ENCODE peak calls at places on chromosomes 1 and 21, in ten cellular contexts. One of them, this sample, is unnamed. For H3K4me1, the result is how much of the 10 kb centered on the place peaks cover.

GRCh38 chr21:45990049-45990711 is 8.6 kb downstream of the COL6A1 start:
- DNase-seq in lung: no peak
- DNase-seq in colonic mucosa: peak
- DNase-seq in endothelial cell of umbilical vein: no peak
- DNase-seq in psoas muscle: peak
- DNase-seq in kidney: peak
- DNase-seq in prostate gland: no peak
- DNase-seq in endodermal cell: peak
- DNase-seq in testis: no peak
- DNase-seq in CD4-positive, CD25-positive, alpha-beta regulatory T cell: no peak
- DNase-seq in this sample: no peak

GRCh38 chr1:117146570-117147340 is 25.2 kb upstream of the TRIM45 start:
- DNase-seq in psoas muscle: no peak
- DNase-seq in endodermal cell: peak
- DNase-seq in testis: no peak
- DNase-seq in prostate gland: no peak
- DNase-seq in endothelial cell of umbilical vein: no peak
- DNase-seq in colonic mucosa: no peak
- DNase-seq in CD4-positive, CD25-positive, alpha-beta regulatory T cell: no peak
- DNase-seq in lung: no peak
- DNase-seq in kidney: no peak
- DNase-seq in this sample: no peak

GRCh38 chr1:76048194-76048593 is 26.4 kb upstream of the ST6GALNAC3 start:
- DNase-seq in endothelial cell of umbilical vein: no peak
- DNase-seq in colonic mucosa: no peak
- DNase-seq in prostate gland: no peak
- DNase-seq in CD4-positive, CD25-positive, alpha-beta regulatory T cell: no peak
- DNase-seq in lung: no peak
- DNase-seq in endodermal cell: no peak
- DNase-seq in kidney: no peak
- DNase-seq in testis: no peak
- DNase-seq in psoas muscle: no peak
- DNase-seq in this sample: no peak

GRCh38 chr1:94039514-94039870 is 81.5 kb downstream of the ABCA4 start:
- DNase-seq in lung: peak
- DNase-seq in colonic mucosa: peak
- DNase-seq in prostate gland: peak
- DNase-seq in endothelial cell of umbilical vein: peak
- DNase-seq in endodermal cell: peak
- DNase-seq in psoas muscle: peak
- DNase-seq in CD4-positive, CD25-positive, alpha-beta regulatory T cell: peak
- DNase-seq in kidney: peak
- DNase-seq in testis: peak
- DNase-seq in this sample: peak

GRCh38 chr1:31181515-31182343 is 58.0 kb downstream of the NKAIN1 start:
- DNase-seq in kidney: peak
- DNase-seq in CD4-positive, CD25-positive, alpha-beta regulatory T cell: peak
- DNase-seq in testis: peak
- DNase-seq in endothelial cell of umbilical vein: peak
- DNase-seq in lung: peak
- DNase-seq in endodermal cell: peak
- DNase-seq in prostate gland: peak
- DNase-seq in colonic mucosa: peak
- DNase-seq in psoas muscle: peak
- DNase-seq in this sample: peak

GRCh38 chr1:203342192-203342940 is 8.6 kb downstream of the FMOD start:
- DNase-seq in kidney: no peak
- DNase-seq in prostate gland: peak
- DNase-seq in lung: peak
- DNase-seq in CD4-positive, CD25-positive, alpha-beta regulatory T cell: peak
- DNase-seq in endothelial cell of umbilical vein: peak
- DNase-seq in colonic mucosa: peak
- DNase-seq in endodermal cell: peak
- DNase-seq in testis: peak
- DNase-seq in psoas muscle: no peak
- DNase-seq in this sample: peak

GRCh38 chr1:108643492-108644333 is 17.2 kb downstream of the HENMT1 start:
- DNase-seq in endodermal cell: peak
- DNase-seq in prostate gland: peak
- DNase-seq in lung: peak
- DNase-seq in colonic mucosa: peak
- DNase-seq in psoas muscle: no peak
- DNase-seq in kidney: no peak
- DNase-seq in testis: peak
- DNase-seq in CD4-positive, CD25-positive, alpha-beta regulatory T cell: peak
- DNase-seq in endothelial cell of umbilical vein: peak
- DNase-seq in this sample: peak

GRCh38 chr1:214739621-214740238 is 136.7 kb downstream of the CENPF start:
- DNase-seq in colonic mucosa: no peak
- DNase-seq in kidney: no peak
- DNase-seq in psoas muscle: no peak
- DNase-seq in endodermal cell: no peak
- DNase-seq in testis: no peak
- DNase-seq in CD4-positive, CD25-positive, alpha-beta regulatory T cell: no peak
- DNase-seq in lung: no peak
- DNase-seq in prostate gland: no peak
- DNase-seq in endothelial cell of umbilical vein: no peak
- DNase-seq in this sample: no peak

GRCh38 chr21:23960769-23961168 is 1646.5 kb downstream of the MRPL39 start:
- DNase-seq in prostate gland: no peak
- DNase-seq in psoas muscle: no peak
- DNase-seq in colonic mucosa: no peak
- DNase-seq in kidney: no peak
- DNase-seq in endothelial cell of umbilical vein: no peak
- DNase-seq in testis: no peak
- DNase-seq in CD4-positive, CD25-positive, alpha-beta regulatory T cell: no peak
- DNase-seq in lung: no peak
- DNase-seq in endodermal cell: no peak
- DNase-seq in this sample: no peak

GRCh38 chr1:169474302-169474701 is 11.4 kb downstream of the SLC19A2 start:
- DNase-seq in endothelial cell of umbilical vein: no peak
- DNase-seq in psoas muscle: no peak
- DNase-seq in endodermal cell: no peak
- DNase-seq in CD4-positive, CD25-positive, alpha-beta regulatory T cell: no peak
- DNase-seq in prostate gland: no peak
- DNase-seq in kidney: no peak
- DNase-seq in lung: no peak
- DNase-seq in testis: no peak
- DNase-seq in colonic mucosa: no peak
- DNase-seq in this sample: no peak

GRCh38 chr1:247378334-247379073 is 37.5 kb upstream of the NLRP3 start:
- DNase-seq in endodermal cell: no peak
- DNase-seq in testis: no peak
- DNase-seq in lung: no peak
- DNase-seq in psoas muscle: no peak
- DNase-seq in kidney: no peak
- DNase-seq in endothelial cell of umbilical vein: no peak
- DNase-seq in CD4-positive, CD25-positive, alpha-beta regulatory T cell: no peak
- DNase-seq in colonic mucosa: no peak
- DNase-seq in prostate gland: no peak
- DNase-seq in this sample: no peak

GRCh38 chr1:56073614-56074356 is 505.6 kb downstream of the PLPP3 start:
- DNase-seq in prostate gland: peak
- DNase-seq in endothelial cell of umbilical vein: peak
- DNase-seq in testis: peak
- DNase-seq in kidney: peak
- DNase-seq in colonic mucosa: peak
- DNase-seq in endodermal cell: no peak
- DNase-seq in psoas muscle: peak
- DNase-seq in CD4-positive, CD25-positive, alpha-beta regulatory T cell: no peak
- DNase-seq in lung: no peak
- DNase-seq in this sample: no peak

GRCh38 chr21:31873696-31874599 is 1.1 kb downstream of the HUNK start:
- DNase-seq in endodermal cell: peak
- DNase-seq in kidney: peak
- DNase-seq in prostate gland: peak
- DNase-seq in psoas muscle: peak
- DNase-seq in lung: peak
- DNase-seq in CD4-positive, CD25-positive, alpha-beta regulatory T cell: peak
- DNase-seq in testis: peak
- DNase-seq in endothelial cell of umbilical vein: no peak
- DNase-seq in colonic mucosa: peak
- DNase-seq in this sample: peak

GRCh38 chr21:31872452-31873274 is at the start of gene HUNK:
- DNase-seq in kidney: peak
- DNase-seq in CD4-positive, CD25-positive, alpha-beta regulatory T cell: peak
- DNase-seq in testis: peak
- DNase-seq in lung: peak
- DNase-seq in colonic mucosa: peak
- DNase-seq in psoas muscle: peak
- DNase-seq in prostate gland: peak
- DNase-seq in endothelial cell of umbilical vein: no peak
- DNase-seq in endodermal cell: peak
- DNase-seq in this sample: peak

GRCh38 chr21:31873275-31873695 is 465 bp downstream of the HUNK start:
- DNase-seq in endodermal cell: peak
- DNase-seq in psoas muscle: peak
- DNase-seq in kidney: peak
- DNase-seq in lung: no peak
- DNase-seq in endothelial cell of umbilical vein: no peak
- DNase-seq in testis: no peak
- DNase-seq in prostate gland: peak
- DNase-seq in CD4-positive, CD25-positive, alpha-beta regulatory T cell: no peak
- DNase-seq in colonic mucosa: peak
- DNase-seq in this sample: no peak

GRCh38 chr21:31875424-31876097 is 2.7 kb downstream of the HUNK start:
- DNase-seq in endothelial cell of umbilical vein: no peak
- DNase-seq in lung: no peak
- DNase-seq in CD4-positive, CD25-positive, alpha-beta regulatory T cell: no peak
- DNase-seq in prostate gland: no peak
- DNase-seq in endodermal cell: no peak
- DNase-seq in colonic mucosa: no peak
- DNase-seq in kidney: no peak
- DNase-seq in testis: no peak
- DNase-seq in psoas muscle: no peak
- DNase-seq in this sample: no peak

GRCh38 chr21:31874817-31875216 is 2.0 kb downstream of the HUNK start:
- DNase-seq in colonic mucosa: peak
- DNase-seq in CD4-positive, CD25-positive, alpha-beta regulatory T cell: no peak
- DNase-seq in lung: no peak
- DNase-seq in prostate gland: no peak
- DNase-seq in kidney: peak
- DNase-seq in endothelial cell of umbilical vein: no peak
- DNase-seq in testis: no peak
- DNase-seq in psoas muscle: no peak
- DNase-seq in endodermal cell: peak
- DNase-seq in this sample: no peak
- H3K4me3 ChIP-seq in colonic mucosa: peak
- H3K4me3 ChIP-seq in CD4-positive, CD25-positive, alpha-beta regulatory T cell: no peak
- H3K4me3 ChIP-seq in lung: no peak
- H3K4me3 ChIP-seq in prostate gland: no peak
- H3K4me3 ChIP-seq in kidney: peak
- H3K4me3 ChIP-seq in endothelial cell of umbilical vein: no peak
- H3K4me3 ChIP-seq in testis: peak
- H3K4me3 ChIP-seq in psoas muscle: no peak
- H3K4me3 ChIP-seq in endodermal cell: no peak
- H3K4me3 ChIP-seq in this sample: peak

DNA sequence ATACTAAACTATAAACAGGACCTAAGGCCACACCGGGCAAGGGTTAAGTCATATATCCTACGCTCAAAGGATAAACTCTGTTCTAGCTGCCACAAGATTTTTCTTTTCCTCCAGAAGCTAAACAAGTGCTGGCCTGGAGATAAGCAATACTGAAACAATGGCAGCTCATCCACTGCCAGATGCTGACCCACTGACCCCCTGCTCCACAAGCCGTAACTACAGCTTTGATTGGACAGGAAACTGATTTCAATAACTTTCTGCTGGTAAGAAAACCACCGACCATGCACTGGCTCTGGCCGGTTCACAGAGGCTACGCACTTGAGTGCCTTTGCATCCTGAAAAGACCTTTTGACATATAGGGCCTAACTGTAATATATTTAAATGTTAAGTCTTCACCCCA is 51.3 kb upstream of the PLA2G2C start:
- DNase-seq in CD4-positive, CD25-positive, alpha-beta regulatory T cell: no peak
- DNase-seq in prostate gland: no peak
- DNase-seq in kidney: no peak
- DNase-seq in lung: no peak
- DNase-seq in psoas muscle: no peak
- DNase-seq in colonic mucosa: no peak
- DNase-seq in testis: no peak
- DNase-seq in endodermal cell: no peak
- DNase-seq in endothelial cell of umbilical vein: no peak
- DNase-seq in this sample: no peak
- H3K4me1 ChIP-seq in CD4-positive, CD25-positive, alpha-beta regulatory T cell: under half
- H3K4me1 ChIP-seq in prostate gland: under half
- H3K4me1 ChIP-seq in kidney: under half
- H3K4me1 ChIP-seq in lung: under half
- H3K4me1 ChIP-seq in psoas muscle: under half
- H3K4me1 ChIP-seq in colonic mucosa: under half
- H3K4me1 ChIP-seq in testis: under half
- H3K4me1 ChIP-seq in endodermal cell: under half
- H3K4me1 ChIP-seq in endothelial cell of umbilical vein: under half
- H3K4me1 ChIP-seq in this sample: under half

GRCh38 chr1:6245869-6246496 is 2.0 kb downstream of the HES3 start:
- DNase-seq in endodermal cell: peak
- DNase-seq in psoas muscle: no peak
- DNase-seq in colonic mucosa: peak
- DNase-seq in testis: no peak
- DNase-seq in kidney: peak
- DNase-seq in CD4-positive, CD25-positive, alpha-beta regulatory T cell: peak
- DNase-seq in prostate gland: no peak
- DNase-seq in lung: no peak
- DNase-seq in endothelial cell of umbilical vein: no peak
- DNase-seq in this sample: no peak
- H3K4me3 ChIP-seq in endodermal cell: no peak
- H3K4me3 ChIP-seq in psoas muscle: no peak
- H3K4me3 ChIP-seq in colonic mucosa: peak
- H3K4me3 ChIP-seq in testis: no peak
- H3K4me3 ChIP-seq in kidney: no peak
- H3K4me3 ChIP-seq in CD4-positive, CD25-positive, alpha-beta regulatory T cell: no peak
- H3K4me3 ChIP-seq in prostate gland: no peak
- H3K4me3 ChIP-seq in lung: no peak
- H3K4me3 ChIP-seq in endothelial cell of umbilical vein: no peak
- H3K4me3 ChIP-seq in this sample: peak

DNA sequence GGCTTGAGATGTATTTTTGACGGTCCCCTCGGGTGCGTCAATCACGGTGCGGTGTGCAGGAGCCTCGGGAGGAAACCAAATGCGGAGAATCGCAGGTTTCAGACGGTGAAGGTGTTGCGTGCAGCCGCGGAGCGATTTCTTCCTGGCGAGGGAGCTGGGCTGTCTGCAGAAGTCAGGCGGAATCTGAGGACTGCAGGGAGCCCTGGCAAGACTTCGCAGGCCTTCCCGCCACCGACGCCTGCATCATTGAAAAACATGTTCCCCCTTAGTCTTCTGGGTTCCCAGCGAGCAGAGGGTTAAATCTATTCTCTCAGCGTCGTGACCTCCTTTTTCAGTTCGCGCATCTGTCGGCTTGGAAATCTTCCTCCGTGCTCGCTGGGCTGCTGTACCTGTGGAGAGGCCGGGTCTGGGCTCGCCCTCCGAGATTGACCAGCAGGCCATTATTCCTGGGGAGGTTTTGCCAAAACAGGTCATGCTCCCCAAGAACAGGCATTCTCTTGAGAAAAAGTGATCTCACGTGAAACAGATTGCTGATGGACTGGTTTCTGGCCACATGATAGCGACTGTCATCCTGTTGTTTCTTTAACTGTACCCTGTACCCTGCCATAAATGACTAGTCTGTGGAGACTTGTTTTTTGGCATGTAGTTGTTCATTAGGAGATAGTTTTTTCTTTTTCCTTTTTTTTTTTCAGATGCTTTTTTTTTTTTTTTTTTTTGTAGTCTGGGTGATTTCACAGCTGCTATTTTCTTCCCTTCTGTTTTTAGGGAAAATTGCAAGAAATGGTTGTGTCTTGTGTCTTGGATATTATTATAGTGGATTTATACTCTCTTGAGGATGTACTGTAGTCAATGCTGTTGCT is 897 bp downstream of the EPB41 start:
- DNase-seq in prostate gland: peak
- DNase-seq in endodermal cell: peak
- DNase-seq in endothelial cell of umbilical vein: peak
- DNase-seq in kidney: peak
- DNase-seq in lung: no peak
- DNase-seq in testis: peak
- DNase-seq in colonic mucosa: peak
- DNase-seq in CD4-positive, CD25-positive, alpha-beta regulatory T cell: peak
- DNase-seq in psoas muscle: no peak
- DNase-seq in this sample: peak
- H3K4me1 ChIP-seq in prostate gland: under half
- H3K4me1 ChIP-seq in endodermal cell: under half
- H3K4me1 ChIP-seq in endothelial cell of umbilical vein: under half
- H3K4me1 ChIP-seq in kidney: under half
- H3K4me1 ChIP-seq in lung: under half
- H3K4me1 ChIP-seq in testis: under half
- H3K4me1 ChIP-seq in colonic mucosa: under half
- H3K4me1 ChIP-seq in CD4-positive, CD25-positive, alpha-beta regulatory T cell: half or more
- H3K4me1 ChIP-seq in psoas muscle: under half
- H3K4me1 ChIP-seq in this sample: under half